ENCODE peak calls at places on chromosomes 16 and 17, in six cellular contexts. G, I, J, Q, T and N are unnamed samples.

GRCh38 chr17:48441231-48441711 is 11.3 kb upstream of the SKAP1 start:
- DNase-seq in J (no peak), Q (no peak), I (peak; percentile 88), T (peak; percentile 95), G (peak; percentile 95), N (peak; percentile 85)

GRCh38 chr16:19162085-19162484 is 6.0 kb upstream of the SYT17 start:
- DNase-seq in Q (no peak), I (no peak), G (no peak), T (no peak), J (no peak), N (no peak)

GRCh38 chr17:1177099-1177996 is 2.4 kb downstream of the ABR start:
- DNase-seq in T (no peak), J (no peak), I (no peak), G (no peak), Q (no peak), N (no peak)

GRCh38 chr17:32259596-32259995 is 6.0 kb upstream of the RHBDL3 start:
- DNase-seq in J (no peak), I (no peak), G (no peak), Q (peak; percentile 63), T (no peak), N (no peak)

GRCh38 chr17:48733632-48734327 is 5.2 kb upstream of the HOXB13 start:
- DNase-seq in I (no peak), G (no peak), T (no peak), J (no peak), Q (no peak), N (no peak)

GRCh38 chr16:85293899-85294642 is 181.8 kb upstream of the CIBAR2 start:
- DNase-seq in T (no peak), I (no peak), J (no peak), Q (no peak), G (no peak), N (no peak)

GRCh38 chr16:50705436-50706110 is 12.2 kb downstream of the NOD2 start:
- DNase-seq in I (no peak), T (no peak), Q (no peak), J (no peak), G (no peak), N (no peak)

GRCh38 chr17:55496094-55496881 is 15.0 kb downstream of the SMIM36 start:
- DNase-seq in J (no peak), T (no peak), Q (peak; percentile 31), G (no peak), I (peak; percentile 17), N (no peak)

GRCh38 chr16:56753410-56753809 is 23.5 kb downstream of the NUP93 start:
- DNase-seq in T (no peak), Q (no peak), J (no peak), G (no peak), I (no peak), N (no peak)

GRCh38 chr16:79287424-79287917 is 313.1 kb downstream of the MAF start:
- DNase-seq in I (no peak), T (no peak), Q (no peak), J (no peak), G (no peak), N (no peak)
- H3K4me3 ChIP-seq in I (no peak overlapping the region), T (peak overlapping the region; percentile 39), Q (no peak overlapping the region), J (no peak overlapping the region), G (peak overlapping the region; percentile 81), N (peak overlapping the region; percentile 59)

DNA sequence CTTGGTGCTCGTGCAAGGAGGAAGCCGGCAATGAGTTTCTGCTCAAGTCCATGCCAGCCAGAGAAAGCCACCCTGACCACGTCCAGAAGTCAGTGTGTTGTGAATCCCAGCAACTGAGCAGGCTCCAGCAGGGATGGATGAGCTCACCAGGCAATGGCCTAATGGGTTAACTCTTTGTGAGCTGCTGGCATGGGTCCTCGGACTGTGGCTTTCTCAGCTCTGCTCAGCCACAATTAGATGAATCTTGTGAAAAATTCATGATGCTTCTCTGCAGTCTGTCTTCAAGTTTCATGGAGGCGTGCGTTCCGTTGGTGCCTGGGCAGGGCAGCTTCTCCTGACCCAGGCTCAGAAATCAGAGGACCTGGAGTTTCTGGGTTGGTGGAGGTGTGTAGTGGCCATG is at the start of gene PIRT:
- DNase-seq in J (no peak), I (no peak), G (no peak), T (no peak), Q (no peak), N (no peak)
- H3K4me3 ChIP-seq in J (no peak within 1 kb of the TSS), I (no peak within 1 kb of the TSS), G (no peak within 1 kb of the TSS), T (no peak within 1 kb of the TSS), Q (no peak within 1 kb of the TSS), N (no peak within 1 kb of the TSS)

GRCh38 chr16:27317738-27318398 is 4.1 kb downstream of the IL4R start:
- DNase-seq in Q (no peak), I (peak; percentile 33), J (peak; percentile 9), G (no peak), T (no peak), N (peak; percentile 77)

GRCh38 chr16:27315333-27316037 is 1.7 kb downstream of the IL4R start:
- DNase-seq in T (peak; percentile 61), J (peak; percentile 84), I (peak; percentile 38), G (peak; percentile 83), Q (peak; percentile 57), N (peak; percentile 49)

GRCh38 chr16:27314986-27315332 is 1.2 kb downstream of the IL4R start:
- DNase-seq in G (no peak), I (no peak), Q (no peak), T (no peak), J (no peak), N (no peak)

GRCh38 chr16:27317320-27317719 is 3.5 kb downstream of the IL4R start:
- DNase-seq in Q (no peak), G (peak; percentile 19), T (no peak), I (no peak), J (no peak), N (no peak)

DNA sequence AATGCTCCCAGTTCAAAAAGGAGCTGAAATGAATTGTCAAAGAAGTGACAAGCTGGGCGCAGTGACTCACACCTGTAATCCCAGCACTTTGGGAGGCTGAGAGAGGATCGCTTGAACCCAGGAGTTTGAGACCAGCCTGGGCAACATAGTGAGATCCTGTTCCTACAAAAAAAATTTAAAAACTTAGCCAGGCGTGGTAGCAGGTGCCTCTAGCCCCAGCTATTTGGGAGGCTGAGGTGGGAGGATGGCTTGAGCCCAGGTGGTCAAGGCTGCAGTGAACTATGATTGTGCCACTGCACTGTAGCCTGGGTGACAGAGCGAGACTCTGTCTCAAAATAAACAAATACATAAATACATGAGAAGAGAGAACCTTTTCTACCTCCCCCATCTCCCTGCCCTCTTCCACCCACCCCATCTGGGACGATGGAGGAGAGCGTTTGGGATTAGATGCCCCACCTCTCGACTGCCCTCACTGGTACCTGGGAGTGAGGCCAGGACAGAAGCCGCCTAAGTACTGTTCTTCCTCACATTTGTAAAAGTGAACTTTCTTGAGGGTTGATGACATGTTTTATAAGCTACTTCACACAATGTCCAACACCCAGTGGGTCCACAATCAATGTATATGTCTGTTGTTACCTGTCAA is 2.4 kb downstream of the IL4R start:
- DNase-seq in T (no peak), J (no peak), Q (no peak), G (no peak), I (no peak), N (no peak)
- H3K4me3 ChIP-seq in T (peak overlapping the region; percentile 93), J (peak overlapping the region; percentile 92), Q (peak overlapping the region; percentile 85), G (peak overlapping the region; percentile 91), I (peak overlapping the region; percentile 78), N (peak overlapping the region; percentile 92)

GRCh38 chr16:67393111-67393789 is at the start of gene TPPP3:
- DNase-seq in J (peak; percentile 89), I (peak; percentile 10), Q (peak; percentile 83), T (no peak), G (peak; percentile 16), N (peak; percentile 19)
- H3K4me3 ChIP-seq in J (peak within 1 kb of the TSS; percentile 48), I (no peak within 1 kb of the TSS), Q (peak within 1 kb of the TSS; percentile 38), T (no peak within 1 kb of the TSS), G (no peak within 1 kb of the TSS), N (no peak within 1 kb of the TSS)

GRCh38 chr17:37642706-37643105 is 540 bp downstream of the DDX52 start:
- DNase-seq in J (no peak), I (no peak), T (peak; percentile 16), Q (peak; percentile 4), G (peak; percentile 32), N (no peak)

GRCh38 chr17:37643829-37644228 is 583 bp upstream of the DDX52 start:
- DNase-seq in I (no peak), J (no peak), G (no peak), T (no peak), Q (no peak), N (no peak)

GRCh38 chr17:37640016-37640415 is 3.2 kb downstream of the DDX52 start:
- DNase-seq in J (no peak), I (no peak), G (no peak), T (no peak), Q (no peak), N (no peak)

GRCh38 chr17:37637956-37638355 is 5.3 kb downstream of the DDX52 start:
- DNase-seq in Q (no peak), G (no peak), J (no peak), I (no peak), T (no peak), N (no peak)

GRCh38 chr17:37643118-37643766 is at the start of gene DDX52:
- DNase-seq in I (peak; percentile 92), Q (peak; percentile 87), T (peak; percentile 92), J (peak; percentile 94), G (peak; percentile 93), N (peak; percentile 86)
- H3K4me3 ChIP-seq in I (peak within 1 kb of the TSS; percentile 71), Q (peak within 1 kb of the TSS; percentile 91), T (peak within 1 kb of the TSS; percentile 98), J (peak within 1 kb of the TSS; percentile 84), G (peak within 1 kb of the TSS; percentile 99), N (peak within 1 kb of the TSS; percentile 90)

GRCh38 chr16:67393790-67394270 is 532 bp upstream of the TPPP3 start:
- DNase-seq in Q (no peak), T (no peak), G (no peak), J (no peak), I (no peak), N (no peak)
- H3K4me3 ChIP-seq in Q (peak overlapping the region; percentile 30), T (no peak overlapping the region), G (no peak overlapping the region), J (peak overlapping the region; percentile 48), I (no peak overlapping the region), N (no peak overlapping the region)

GRCh38 chr17:76497979-76498885 is 3.0 kb downstream of the RHBDF2 start:
- DNase-seq in G (no peak), J (peak; percentile 72), I (peak; percentile 61), T (no peak), Q (peak; percentile 84), N (no peak)
- H3K4me3 ChIP-seq in G (no peak overlapping the region), J (peak overlapping the region; percentile 24), I (peak overlapping the region; percentile 72), T (peak overlapping the region; percentile 96), Q (peak overlapping the region; percentile 15), N (no peak overlapping the region)